ENCODE peak calls at places on chromosomes 5 and 9, in five cellular contexts. V, R, K, S and Q are unnamed samples.

GRCh38 chr9:94591876-94592275 is 1.7 kb downstream of the FBP2 start:
- DNase-seq in V (no peak), R (no peak), K (no peak), S (no peak), Q (no peak)

GRCh38 chr9:108850293-108850897 is 5.4 kb downstream of the ACTL7B start:
- DNase-seq in V (peak; percentile 37), R (no peak), K (no peak), S (peak; percentile 46), Q (no peak)

GRCh38 chr5:97550164-97550563 is 367.1 kb upstream of the RIOK2 start:
- DNase-seq in V (peak; percentile 22), R (no peak), K (no peak), S (peak; percentile 36), Q (no peak)

GRCh38 chr5:144468542-144468941 is 297.9 kb downstream of the KCTD16 start:
- DNase-seq in V (no peak), R (no peak), K (no peak), S (no peak), Q (no peak)

GRCh38 chr5:14580037-14581034 is 1.3 kb upstream of the OTULINL start:
- DNase-seq in V (no peak), R (peak; percentile 18), K (no peak), S (peak; percentile 85), Q (no peak)

GRCh38 chr5:73417307-73418035 is 31.1 kb downstream of the FOXD1 start:
- DNase-seq in V (no peak), R (no peak), K (no peak), S (peak; percentile 47), Q (no peak)

GRCh38 chr5:68074048-68074632 is 141.4 kb upstream of the PIK3R1 start:
- DNase-seq in V (no peak), R (peak; percentile 23), K (no peak), S (peak; percentile 31), Q (no peak)

GRCh38 chr5:82159014-82159413 is 119.1 kb downstream of the RPS23 start:
- DNase-seq in V (peak; percentile 50), R (no peak), K (no peak), S (peak; percentile 42), Q (no peak)

GRCh38 chr9:136890661-136891060 is 4.3 kb downstream of the TRAF2 start:
- DNase-seq in V (no peak), R (no peak), K (no peak), S (no peak), Q (no peak)

GRCh38 chr5:72184408-72184807 is 77.1 kb downstream of the MAP1B start:
- DNase-seq in V (no peak), R (no peak), K (no peak), S (no peak), Q (no peak)

GRCh38 chr9:70535546-70536323 is 121.3 kb upstream of the KLF9 start:
- DNase-seq in V (no peak), R (no peak), K (no peak), S (no peak), Q (no peak)

GRCh38 chr9:4102078-4102477 is 197.8 kb downstream of the GLIS3 start:
- DNase-seq in V (no peak), R (no peak), K (no peak), S (no peak), Q (no peak)